ENCODE peak calls at places on chromosome 15, in seven cellular contexts. E is left ventricle myocardium inferior; S is stomach; D is endodermal cell; O is substantia nigra; Y is suprapubic skin; A is CD4-positive, alpha-beta memory T cell. B is an unnamed sample.

GRCh38 chr15:67164401-67164791 is 90.1 kb downstream of the AAGAB start:
- DNase-seq in D (no peak), O (no peak), Y (no peak), S (no peak), E (no peak), A (no peak), B (no peak)

GRCh38 chr15:41979493-41980266 is 7.3 kb upstream of the EHD4 start:
- DNase-seq in Y (peak), S (peak), E (no peak), O (no peak), A (no peak), D (peak), B (no peak)

GRCh38 chr15:47652853-47653243 is 64.5 kb upstream of the SEMA6D start:
- DNase-seq in E (no peak), D (no peak), O (no peak), A (no peak), Y (no peak), S (no peak), B (no peak)

GRCh38 chr15:66654718-66655375 is 47.2 kb upstream of the SMAD6 start:
- DNase-seq in O (no peak), Y (no peak), E (peak), A (peak), S (peak), D (peak), B (no peak)

GRCh38 chr15:90086868-90087268 is 15.4 kb downstream of the IDH2 start:
- DNase-seq in O (no peak), A (peak), E (no peak), S (no peak), D (peak), Y (no peak), B (no peak)

GRCh38 chr15:45285413-45285812 is 33.4 kb downstream of the SLC28A2 start:
- DNase-seq in D (no peak), O (no peak), Y (no peak), S (no peak), A (no peak), E (no peak), B (no peak)

GRCh38 chr15:69853572-69853971 is 244.1 kb downstream of the TLE3 start:
- DNase-seq in D (peak), A (no peak), S (no peak), Y (no peak), E (no peak), O (no peak), B (no peak)

GRCh38 chr15:82878325-82878724 is 68.9 kb downstream of the WHAMM start:
- DNase-seq in Y (no peak), E (no peak), S (no peak), A (no peak), D (no peak), O (no peak), B (no peak)

DNA sequence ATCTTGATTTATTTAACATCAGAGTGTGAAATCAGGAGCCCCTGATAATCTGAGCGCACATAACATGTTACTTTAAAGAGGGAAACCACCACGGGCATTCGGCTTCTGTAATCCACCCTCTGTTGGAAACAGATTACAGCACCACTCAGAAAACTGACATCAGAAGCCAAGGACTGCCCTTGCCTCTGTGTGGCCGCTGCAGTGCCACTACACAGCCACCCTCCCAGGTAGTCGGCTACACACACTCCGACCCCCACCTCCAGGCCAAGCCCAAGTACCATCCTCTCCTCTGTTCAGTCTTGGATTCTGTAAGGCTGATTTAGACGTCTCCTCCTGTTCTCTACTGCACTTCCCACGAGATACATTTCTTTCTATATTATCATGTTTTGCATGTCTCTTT is 251.7 kb downstream of the GABRB3 start:
- DNase-seq in S (no peak), A (no peak), E (no peak), O (no peak), D (no peak), Y (no peak), B (no peak)
- H3K27ac ChIP-seq in S (no peak), A (no peak), E (no peak), O (no peak), D (no peak), Y (no peak), B (no peak)

GRCh38 chr15:68298336-68298735 is 20.8 kb downstream of the FEM1B start:
- DNase-seq in Y (no peak), D (no peak), S (no peak), E (no peak), A (no peak), O (no peak), B (peak)

GRCh38 chr15:68299436-68299835 is 21.9 kb downstream of the FEM1B start:
- DNase-seq in D (no peak), E (no peak), Y (no peak), O (no peak), S (no peak), A (no peak), B (no peak)

GRCh38 chr15:68301300-68301699 is 23.8 kb downstream of the FEM1B start:
- DNase-seq in D (no peak), O (no peak), Y (no peak), S (no peak), E (no peak), A (no peak), B (no peak)

GRCh38 chr15:68300115-68300940 is 22.8 kb downstream of the FEM1B start:
- DNase-seq in Y (no peak), D (no peak), S (no peak), A (no peak), O (no peak), E (no peak), B (no peak)

DNA sequence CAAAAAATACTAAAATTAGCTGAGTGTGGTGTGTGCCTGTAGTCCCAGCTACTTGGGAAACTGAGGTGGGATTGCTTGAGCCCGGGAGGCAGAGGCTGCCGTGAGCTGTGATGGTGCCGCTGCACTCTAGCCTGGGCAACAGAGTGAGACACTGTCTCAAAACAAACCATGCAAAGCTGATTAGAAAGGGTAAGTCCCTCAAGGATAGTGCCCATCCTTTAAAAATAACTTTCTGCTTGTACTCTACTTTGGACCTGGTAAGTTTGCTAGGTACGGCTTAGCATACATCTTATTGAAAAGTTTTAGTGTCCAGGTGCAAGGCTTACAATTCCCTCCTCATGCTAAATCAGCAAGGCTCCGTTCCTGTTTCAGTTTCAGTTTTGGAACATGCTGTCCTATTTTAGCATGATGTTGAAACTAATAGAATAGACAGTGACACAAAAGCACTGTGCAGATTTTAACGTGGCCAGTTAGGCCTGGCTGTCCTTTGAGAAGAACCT is 21.4 kb downstream of the FEM1B start:
- DNase-seq in Y (no peak), E (no peak), S (no peak), D (no peak), A (peak), O (no peak), B (peak)
- H3K27ac ChIP-seq in Y (peak), E (peak), S (peak), D (no peak), A (peak), O (peak), B (peak)

GRCh38 chr15:25877681-25878080 is 14.6 kb upstream of the ATP10A start:
- DNase-seq in D (no peak), A (no peak), Y (no peak), E (no peak), O (no peak), S (no peak), B (no peak)
- H3K27ac ChIP-seq in D (no peak), A (no peak), Y (no peak), E (no peak), O (no peak), S (no peak), B (no peak)

DNA sequence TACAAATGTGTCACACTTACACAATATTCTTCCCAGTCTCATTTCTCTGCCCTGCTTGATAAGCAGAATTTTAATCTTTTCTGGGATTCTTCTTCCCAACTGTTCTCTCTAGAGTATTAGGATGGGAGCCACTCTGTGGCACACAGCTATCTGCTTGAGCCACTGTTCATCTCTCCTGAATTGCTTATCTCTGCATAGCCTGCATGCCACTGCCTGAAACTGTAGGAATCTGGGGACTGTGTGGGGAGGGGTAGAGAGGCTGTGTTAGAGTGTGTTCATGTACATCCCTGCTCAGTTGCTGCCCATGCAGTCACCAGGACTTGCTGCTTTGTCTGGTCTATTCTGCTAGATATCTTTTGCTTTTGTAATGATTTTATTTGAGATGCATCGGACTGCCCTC is 2.3 kb upstream of the OR4F6 start:
- DNase-seq in D (no peak), Y (no peak), A (no peak), O (no peak), E (no peak), S (no peak), B (no peak)
- H3K27ac ChIP-seq in D (no peak), Y (no peak), A (no peak), O (no peak), E (no peak), S (no peak), B (no peak)

DNA sequence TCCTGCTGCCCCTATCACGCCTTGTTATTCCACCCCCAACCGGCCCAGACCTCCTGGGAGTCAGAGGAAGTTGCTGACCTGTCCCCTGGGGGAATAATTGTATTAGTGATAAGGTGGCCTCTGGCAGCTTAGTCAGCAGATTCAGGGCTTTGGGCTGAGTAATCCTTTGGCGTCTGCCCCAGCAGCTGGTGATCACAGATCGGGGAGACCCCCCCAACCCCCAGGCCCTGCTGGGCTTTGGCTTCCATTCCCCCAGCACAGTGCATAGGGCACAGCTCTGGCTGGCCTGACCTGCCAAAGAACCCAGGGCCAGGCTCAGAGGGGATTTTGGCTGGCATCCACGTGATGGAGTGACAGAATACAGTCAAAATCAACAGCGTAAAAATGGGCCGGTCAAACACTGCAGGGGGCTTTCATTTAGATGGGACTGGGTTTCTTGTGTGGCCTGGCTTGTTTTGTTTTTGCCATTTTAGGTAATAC is 3.9 kb upstream of the NR2E3 start:
- DNase-seq in D (peak), S (no peak), A (no peak), Y (no peak), E (no peak), O (no peak), B (no peak)
- H3K27ac ChIP-seq in D (no peak), S (no peak), A (no peak), Y (no peak), E (no peak), O (no peak), B (no peak)

DNA sequence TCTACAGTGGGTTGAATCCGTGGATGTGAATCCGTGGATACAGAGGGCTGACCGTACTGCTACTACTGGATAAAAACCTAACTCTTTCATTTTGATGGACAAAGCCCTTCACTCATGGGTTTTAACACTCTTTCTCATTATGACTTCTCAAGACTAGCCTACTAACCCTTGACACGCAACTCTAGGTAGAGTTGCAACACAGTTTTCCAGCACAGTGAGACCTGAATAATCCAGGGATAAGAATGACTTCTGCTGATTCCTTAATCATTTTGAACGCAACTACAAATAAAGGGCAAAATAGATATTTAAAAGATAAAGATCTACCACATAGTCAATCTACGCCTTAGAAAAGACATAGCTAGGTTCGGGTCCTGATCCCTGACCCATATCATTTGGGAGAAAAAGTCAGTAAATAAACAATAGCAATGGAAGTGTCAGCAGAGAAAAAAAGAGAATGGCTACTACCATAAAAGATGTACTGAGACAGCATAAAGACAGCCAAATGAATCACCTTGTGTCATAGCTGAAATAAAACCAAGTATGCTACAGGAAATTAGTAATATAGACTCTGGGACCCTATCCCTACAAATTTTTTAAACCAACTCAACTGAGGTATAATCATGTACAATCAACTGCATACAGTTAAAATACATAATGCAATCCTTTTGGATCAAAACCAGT is 87.6 kb downstream of the DPH6 start:
- DNase-seq in A (no peak), D (no peak), E (no peak), S (no peak), O (no peak), Y (no peak), B (no peak)
- H3K27ac ChIP-seq in A (no peak), D (no peak), E (no peak), S (no peak), O (no peak), Y (no peak), B (no peak)

B was measured in ascending aorta.